ENCODE peak calls at places on chromosomes 11 and 22, in four cellular contexts. L is K562, B is HCT116, S is colonic mucosa. U is an unnamed sample. For H3K4me1, the result is how much of the 10 kb centered on the place peaks cover.

GRCh38 chr11:122979103-122979814 is 2.4 kb downstream of the BSX start:
- DNase-seq in S (no peak), L (no peak), B (no peak), U (peak)

GRCh38 chr22:30490399-30490798 is 15.1 kb downstream of the SEC14L4 start:
- DNase-seq in L (peak), B (no peak), S (no peak), U (peak)

GRCh38 chr11:60131943-60132342 is 43.5 kb downstream of the MS4A2 start:
- DNase-seq in L (no peak), S (no peak), B (no peak), U (no peak)

GRCh38 chr11:15629690-15630321 is 515.1 kb downstream of the INSC start:
- DNase-seq in S (peak), L (no peak), B (peak), U (peak)

GRCh38 chr22:43296279-43296902 is 46.8 kb downstream of the SCUBE1 start:
- DNase-seq in B (no peak), S (no peak), L (no peak), U (peak)

GRCh38 chr11:4211991-4212390 is 117.4 kb downstream of the RRM1 start:
- DNase-seq in B (no peak), S (no peak), L (no peak), U (peak)

GRCh38 chr11:100855466-100856067 is 168.5 kb downstream of the ARHGAP42 start:
- DNase-seq in L (peak), B (peak), S (no peak), U (peak)

GRCh38 chr11:45382133-45382878 is 96.2 kb upstream of the SYT13 start:
- DNase-seq in L (no peak), S (no peak), B (no peak), U (no peak)

GRCh38 chr11:44950036-44950624 is 553 bp downstream of the TP53I11 start:
- DNase-seq in L (no peak), S (peak), B (no peak), U (peak)

GRCh38 chr11:69595805-69596665 is 44.9 kb upstream of the CCND1 start:
- DNase-seq in B (no peak), S (no peak), L (no peak), U (no peak)

GRCh38 chr11:102527701-102528100 is 2.8 kb downstream of the MMP7 start:
- DNase-seq in B (no peak), S (no peak), L (no peak), U (no peak)

GRCh38 chr22:36117053-36117554 is 43.5 kb downstream of the APOL3 start:
- DNase-seq in B (no peak), L (no peak), S (no peak), U (no peak)

GRCh38 chr11:73170140-73170539 is 28.0 kb upstream of the FCHSD2 start:
- DNase-seq in L (no peak), S (no peak), B (no peak), U (no peak)

GRCh38 chr11:19345848-19346681 is 105.3 kb upstream of the E2F8 start:
- DNase-seq in L (peak), B (no peak), S (no peak), U (peak)

GRCh38 chr22:22587577-22588188 is 28.6 kb upstream of the PRAME start:
- DNase-seq in S (no peak), L (no peak), B (no peak), U (no peak)

GRCh38 chr11:30987819-30988218 is 381.7 kb downstream of the DCDC1 start:
- DNase-seq in L (no peak), S (no peak), B (no peak), U (no peak)

GRCh38 chr22:47207846-47208554 is 445.6 kb downstream of the TBC1D22A start:
- DNase-seq in B (no peak), S (peak), L (no peak), U (no peak)

GRCh38 chr11:121465709-121466062 is 12.9 kb upstream of the SORL1-AS1 start:
- DNase-seq in L (no peak), S (peak), B (no peak), U (no peak)

GRCh38 chr11:66466225-66467033 is at the start of gene PELI3:
- DNase-seq in B (peak), L (peak), S (peak), U (peak)

GRCh38 chr11:66467756-66468155 is 1.1 kb downstream of the PELI3 start:
- DNase-seq in B (no peak), L (no peak), S (peak), U (peak)

GRCh38 chr11:66468691-66469090 is 2.0 kb downstream of the PELI3 start:
- DNase-seq in S (no peak), L (no peak), B (no peak), U (no peak)

GRCh38 chr11:66465371-66466224 is 1.1 kb upstream of the PELI3 start:
- DNase-seq in S (no peak), L (no peak), B (no peak), U (no peak)

DNA sequence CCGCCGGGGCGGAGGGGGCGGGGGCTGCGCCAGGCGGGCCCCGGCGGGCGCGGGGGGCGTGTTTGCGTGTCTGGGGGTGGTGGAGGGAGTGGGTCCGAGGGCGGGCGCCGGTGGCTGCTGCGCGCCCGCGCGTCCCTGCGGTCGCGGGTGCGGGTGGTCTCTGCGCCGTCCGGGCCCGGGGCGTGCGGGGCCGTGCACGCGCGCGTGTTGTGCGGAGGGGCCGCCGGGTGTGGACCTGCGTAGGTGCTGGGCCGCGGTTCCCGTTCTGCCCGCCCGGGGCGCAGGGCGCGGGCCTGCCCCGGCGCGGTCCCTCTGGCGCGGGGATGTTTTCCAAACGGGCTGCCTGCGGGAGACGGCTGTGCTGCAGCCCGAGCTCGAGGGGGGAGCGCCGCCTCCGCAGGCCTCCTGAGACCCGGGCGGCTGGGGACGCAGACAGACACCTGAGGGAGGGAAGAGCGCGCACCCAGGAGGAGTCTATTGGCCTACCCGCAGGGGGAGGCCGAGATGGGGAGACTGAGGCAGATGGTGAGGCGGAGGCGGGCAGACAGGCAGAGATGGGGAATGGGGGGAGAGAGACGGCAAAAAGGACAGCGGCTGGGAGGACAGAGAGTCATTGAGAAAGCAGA is 442 bp downstream of the PELI3 start:
- DNase-seq in B (no peak), S (peak), L (peak), U (peak)
- TF ChIP-seq CTCF in B (peak), S (no peak), L (peak), U (peak)

GRCh38 chr22:39312410-39312809 is 7.0 kb downstream of the RPL3 start:
- DNase-seq in S (no peak), L (no peak), B (no peak), U (no peak)

GRCh38 chr22:39313258-39314001 is 6.0 kb downstream of the RPL3 start:
- DNase-seq in L (no peak), B (no peak), S (no peak), U (no peak)

GRCh38 chr22:39309881-39310714 is 9.3 kb downstream of the RPL3 start:
- DNase-seq in B (no peak), L (no peak), S (no peak), U (no peak)

GRCh38 chr22:39309364-39309861 is 10.0 kb downstream of the RPL3 start:
- DNase-seq in B (no peak), L (peak), S (no peak), U (no peak)

GRCh38 chr22:39311592-39312400 is 7.6 kb downstream of the RPL3 start:
- DNase-seq in L (peak), S (no peak), B (no peak), U (no peak)
- H3K4me1 ChIP-seq in L (under half), S (under half), B (half or more), U (under half)

GRCh38 chr22:37696657-37697539 is at the start of gene TRIOBP:
- DNase-seq in L (peak), B (peak), S (peak), U (peak)

GRCh38 chr22:37701121-37701786 is 4.4 kb downstream of the TRIOBP start:
- DNase-seq in B (no peak), L (no peak), S (no peak), U (no peak)

GRCh38 chr22:37692627-37693285 is 4.1 kb upstream of the TRIOBP start:
- DNase-seq in L (no peak), S (no peak), B (no peak), U (no peak)

GRCh38 chr22:37697540-37697835 is 640 bp downstream of the TRIOBP start:
- DNase-seq in S (no peak), B (no peak), L (no peak), U (no peak)
- H3K9ac ChIP-seq in S (no peak), B (no peak), L (no peak), U (no peak)

GRCh38 chr11:12236744-12237101 is 126.3 kb downstream of the MICAL2 start:
- DNase-seq in L (no peak), S (no peak), B (no peak), U (no peak)
- TF ChIP-seq CTCF in L (no peak), S (no peak), B (no peak), U (no peak)

DNA sequence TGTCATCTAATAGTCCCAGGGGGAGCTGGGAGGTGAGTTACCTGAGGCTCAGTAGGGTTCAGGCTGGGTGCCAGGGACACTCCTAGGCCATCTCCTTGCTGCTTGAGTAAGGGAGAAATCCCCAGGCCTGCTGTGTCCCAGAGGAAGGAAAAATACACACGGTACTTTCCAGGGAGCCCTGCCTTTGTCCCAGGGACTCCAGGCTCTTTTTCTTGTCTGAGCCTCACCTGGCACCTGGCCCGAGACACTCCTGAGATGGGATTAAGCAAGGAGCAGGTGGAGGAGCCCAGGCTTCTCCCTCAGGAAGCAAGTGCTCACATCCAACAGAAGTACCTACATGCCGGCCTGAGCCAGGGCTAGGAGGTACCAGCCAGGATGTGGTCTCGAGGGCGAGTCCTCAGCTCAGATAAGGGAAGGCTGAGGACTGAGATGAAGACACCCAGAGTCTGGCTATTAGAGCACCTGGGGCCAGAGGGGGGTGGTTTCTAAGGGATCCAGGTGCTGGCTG is 899 bp upstream of the KLHDC7B start:
- DNase-seq in L (no peak), B (no peak), S (peak), U (no peak)
- H3K4me1 ChIP-seq in L (under half), B (under half), S (under half), U (under half)

GRCh38 chr22:39426380-39427043 is 26.9 kb downstream of the TAB1 start:
- DNase-seq in B (no peak), S (no peak), L (no peak), U (no peak)
- H3K9ac ChIP-seq in B (no peak), S (no peak), L (peak), U (no peak)

GRCh38 chr11:62727007-62727832 is at the start of gene HNRNPUL2:
- DNase-seq in B (peak), L (peak), S (peak), U (peak)

GRCh38 chr11:62737196-62737595 is 8.9 kb downstream of the TTC9C start:
- DNase-seq in S (no peak), L (no peak), B (no peak), U (no peak)

GRCh38 chr11:62727833-62728721 is at the start of gene TTC9C:
- DNase-seq in L (peak), B (peak), S (peak), U (peak)

GRCh38 chr11:62732830-62733229 is 4.5 kb downstream of the TTC9C start:
- DNase-seq in L (no peak), S (no peak), B (no peak), U (no peak)
- TF ChIP-seq CTCF in L (peak), S (no peak), B (peak), U (peak)

GRCh38 chr22:37898441-37899181 is 7.5 kb upstream of the MICALL1 start:
- DNase-seq in B (no peak), L (no peak), S (no peak), U (no peak)

GRCh38 chr22:37894939-37895670 is 11.0 kb upstream of the MICALL1 start:
- DNase-seq in B (no peak), S (no peak), L (no peak), U (peak)

GRCh38 chr22:37897805-37898204 is 8.3 kb upstream of the MICALL1 start:
- DNase-seq in L (no peak), S (no peak), B (no peak), U (no peak)

GRCh38 chr22:37896181-37896592 is 9.9 kb upstream of the MICALL1 start:
- DNase-seq in S (peak), L (no peak), B (no peak), U (no peak)

GRCh38 chr22:37896939-37897338 is 9.2 kb upstream of the MICALL1 start:
- DNase-seq in B (no peak), L (no peak), S (no peak), U (peak)
- H3K4me1 ChIP-seq in B (half or more), L (under half), S (under half), U (under half)